ENCODE peak calls at places on chromosomes 6 and 20, in six cellular contexts. Z, H, P, X, T and B are unnamed samples.

GRCh38 chr6:109867970-109868358 is 110.1 kb upstream of the GPR6 start:
- DNase-seq in Z (no peak), H (no peak), P (no peak), X (no peak), T (no peak), B (no peak)

GRCh38 chr6:27811383-27811782 is 100.8 kb downstream of the OR2B2 start:
- DNase-seq in Z (no peak), H (no peak), P (no peak), X (no peak), T (no peak), B (no peak)

GRCh38 chr6:56730663-56731529 is 88.2 kb upstream of the DST start:
- DNase-seq in Z (no peak), H (peak; percentile 38), P (no peak), X (no peak), T (no peak), B (no peak)

GRCh38 chr6:122730775-122731386 is 48.6 kb upstream of the FABP7 start:
- DNase-seq in Z (peak; percentile 6), H (peak; percentile 39), P (peak; percentile 71), X (no peak), T (no peak), B (peak; percentile 76)

GRCh38 chr6:32641122-32641521 is 3.9 kb downstream of the HLA-DQA1 start:
- DNase-seq in Z (no peak), H (no peak), P (no peak), X (no peak), T (no peak), B (no peak)

GRCh38 chr20:46348972-46349741 is 40.9 kb upstream of the CDH22 start:
- DNase-seq in Z (peak; percentile 43), H (peak; percentile 54), P (peak; percentile 47), X (peak; percentile 22), T (no peak), B (peak; percentile 2)

GRCh38 chr20:32037929-32038328 is 14.1 kb upstream of the HCK start:
- DNase-seq in Z (peak; percentile 23), H (no peak), P (no peak), X (no peak), T (no peak), B (no peak)

GRCh38 chr6:128508588-128509296 is 11.7 kb downstream of the PTPRK start:
- DNase-seq in Z (peak; percentile 86), H (peak; percentile 84), P (no peak), X (no peak), T (no peak), B (no peak)

GRCh38 chr6:5220436-5220835 is 40.3 kb downstream of the LYRM4 start:
- DNase-seq in Z (no peak), H (no peak), P (no peak), X (no peak), T (no peak), B (no peak)

GRCh38 chr6:37168809-37169457 is 1.0 kb upstream of the PIM1 start:
- DNase-seq in Z (no peak), H (no peak), P (peak; percentile 79), X (no peak), T (no peak), B (peak; percentile 53)

GRCh38 chr20:44745122-44745521 is 543 bp upstream of the KCNK15 start:
- DNase-seq in Z (no peak), H (no peak), P (no peak), X (no peak), T (no peak), B (no peak)

GRCh38 chr6:105993769-105994521 is 92.2 kb upstream of the PRDM1 start:
- DNase-seq in Z (no peak), H (no peak), P (no peak), X (peak; percentile 52), T (peak; percentile 32), B (no peak)

GRCh38 chr6:157260735-157261134 is 62.6 kb downstream of the TMEM242 start:
- DNase-seq in Z (no peak), H (no peak), P (no peak), X (no peak), T (no peak), B (no peak)

GRCh38 chr20:49276895-49277785 is 717 bp downstream of the ZNFX1 start:
- DNase-seq in Z (no peak), H (no peak), P (peak; percentile 31), X (peak; percentile 40), T (peak; percentile 38), B (no peak)

GRCh38 chr6:90216081-90216977 is 80.3 kb downstream of the BACH2 start:
- DNase-seq in Z (peak; percentile 38), H (no peak), P (no peak), X (no peak), T (peak; percentile 31), B (no peak)

GRCh38 chr6:41039060-41039998 is at the start of gene UNC5CL:
- DNase-seq in Z (peak; percentile 46), H (peak; percentile 64), P (peak; percentile 76), X (peak; percentile 45), T (no peak), B (peak; percentile 11)

GRCh38 chr20:10672579-10673127 is 1.1 kb downstream of the JAG1 start:
- DNase-seq in Z (no peak), H (peak; percentile 67), P (peak; percentile 61), X (peak; percentile 44), T (peak; percentile 58), B (peak; percentile 78)

GRCh38 chr6:33053230-33053629 is 20.2 kb downstream of the HLA-DPA1 start:
- DNase-seq in Z (no peak), H (no peak), P (no peak), X (no peak), T (no peak), B (no peak)

GRCh38 chr20:64212750-64213149 is 42.8 kb upstream of the PCMTD2 start:
- DNase-seq in Z (no peak), H (no peak), P (no peak), X (no peak), T (no peak), B (no peak)